ENCODE peak calls at places on chromosomes 11 and 22, in four cellular contexts. S is effector memory CD4-positive, alpha-beta T cell; O is iPS DF 6.9; I is stomach. L is an unnamed sample.

GRCh38 chr11:20610825-20611224 is 11.4 kb downstream of the SLC6A5 start:
- DNase-seq in S (no peak), I (no peak), O (no peak), L (no peak)

GRCh38 chr11:130601141-130601540 is 152.7 kb downstream of the ADAMTS15 start:
- DNase-seq in I (peak; percentile 36), O (no peak), S (no peak), L (peak; percentile 2)

GRCh38 chr11:107655607-107656006 is 56.2 kb downstream of the SLN start:
- DNase-seq in S (no peak), I (no peak), O (no peak), L (no peak)

GRCh38 chr22:17980638-17981051 is 43.7 kb downstream of the MICAL3 start:
- DNase-seq in O (no peak), S (peak; percentile 11), I (peak; percentile 48), L (peak; percentile 89)

GRCh38 chr11:61885166-61885778 is 6.1 kb downstream of the FADS3 start:
- DNase-seq in O (no peak), I (no peak), S (no peak), L (no peak)

GRCh38 chr11:69873166-69874077 is 54.2 kb upstream of the FGF3 start:
- DNase-seq in S (no peak), I (peak; percentile 19), O (no peak), L (peak; percentile 70)

GRCh38 chr22:49116486-49116885 is 711.2 kb downstream of the BRD1 start:
- DNase-seq in S (no peak), I (no peak), O (no peak), L (no peak)

GRCh38 chr22:38696606-38697005 is 4.1 kb downstream of the JOSD1 start:
- DNase-seq in O (no peak), I (no peak), S (no peak), L (peak; percentile 70)

GRCh38 chr11:128904303-128904871 is 13.2 kb downstream of the KCNJ5 start:
- DNase-seq in I (no peak), S (no peak), O (no peak), L (no peak)

GRCh38 chr22:36162127-36163034 is 1.8 kb upstream of the APOL3 start:
- DNase-seq in I (no peak), S (peak; percentile 58), O (no peak), L (no peak)

GRCh38 chr11:131195801-131196517 is 174.5 kb upstream of the NTM start:
- DNase-seq in I (peak; percentile 71), O (no peak), S (no peak), L (peak; percentile 30)

GRCh38 chr11:112219476-112220232 is 6.6 kb upstream of the PTS start:
- DNase-seq in S (peak; percentile 30), O (peak; percentile 60), I (no peak), L (peak; percentile 79)

GRCh38 chr11:78140392-78141077 is 1.1 kb upstream of the ALG8 start:
- DNase-seq in I (no peak), S (no peak), O (no peak), L (no peak)

GRCh38 chr11:46249103-46249942 is 28.1 kb upstream of the CREB3L1 start:
- DNase-seq in S (no peak), O (no peak), I (no peak), L (no peak)

GRCh38 chr11:87353904-87354303 is 316.2 kb downstream of the TMEM135 start:
- DNase-seq in I (no peak), O (no peak), S (no peak), L (no peak)

GRCh38 chr11:574632-575323 is 1.5 kb upstream of the PHRF1 start:
- DNase-seq in I (no peak), O (no peak), S (no peak), L (no peak)

GRCh38 chr11:38460429-38460828 is 1862.4 kb upstream of the RAG2 start:
- DNase-seq in I (no peak), O (no peak), S (no peak), L (no peak)

GRCh38 chr11:126147268-126148111 is 64.0 kb downstream of the RPUSD4 start:
- DNase-seq in I (no peak), S (no peak), O (no peak), L (peak; percentile 66)

GRCh38 chr11:108698844-108699642 is 34.2 kb downstream of the DDX10 start:
- DNase-seq in I (no peak), S (no peak), O (no peak), L (no peak)

GRCh38 chr22:20469110-20469855 is 26.3 kb downstream of the KLHL22 start:
- DNase-seq in O (no peak), S (no peak), I (no peak), L (no peak)

GRCh38 chr22:36585841-36586240 is 56.9 kb upstream of the EIF3D start:
- DNase-seq in S (no peak), O (no peak), I (no peak), L (no peak)

GRCh38 chr11:134762248-134763029 is 350.4 kb upstream of the B3GAT1 start:
- DNase-seq in I (no peak), O (no peak), S (no peak), L (peak; percentile 44)

GRCh38 chr11:1178201-1178885 is 20.6 kb downstream of the MUC5AC start:
- DNase-seq in I (no peak), S (no peak), O (no peak), L (no peak)

GRCh38 chr22:45805413-45805812 is 133.8 kb downstream of the ATXN10 start:
- DNase-seq in I (no peak), O (no peak), S (no peak), L (no peak)

GRCh38 chr22:34255042-34255441 is 334.8 kb upstream of the LARGE1 start:
- DNase-seq in I (no peak), O (no peak), S (no peak), L (no peak)

GRCh38 chr22:37270928-37271650 is 11.2 kb upstream of the CYTH4 start:
- DNase-seq in O (no peak), I (no peak), S (no peak), L (no peak)

GRCh38 chr22:39718921-39719320 is 148.4 kb downstream of the CACNA1I start:
- DNase-seq in I (no peak), S (no peak), O (no peak), L (no peak)

GRCh38 chr11:3381794-3382193 is 2.8 kb upstream of the ZNF195 start:
- DNase-seq in S (no peak), I (no peak), O (no peak), L (no peak)

GRCh38 chr11:4577761-4578160 is 3.8 kb upstream of the OR52I2 start:
- DNase-seq in S (no peak), I (no peak), O (no peak), L (peak; percentile 8)

GRCh38 chr11:2090172-2091111 is 48.7 kb downstream of the IGF2 start:
- DNase-seq in S (no peak), I (peak; percentile 24), O (no peak), L (no peak)

GRCh38 chr11:71379722-71380121 is 68.5 kb downstream of the DHCR7 start:
- DNase-seq in O (no peak), I (no peak), S (no peak), L (no peak)

GRCh38 chr11:73980001-73980960 is 2.4 kb downstream of the UCP2 start:
- DNase-seq in S (peak; percentile 66), O (no peak), I (peak; percentile 80), L (peak; percentile 85)

GRCh38 chr22:48742191-48742555 is 1085.5 kb downstream of the BRD1 start:
- DNase-seq in S (no peak), O (no peak), I (no peak), L (no peak)

GRCh38 chr11:104581246-104581980 is 316.8 kb downstream of the CASP12 start:
- DNase-seq in I (no peak), S (no peak), O (peak; percentile 60), L (no peak)

DNA sequence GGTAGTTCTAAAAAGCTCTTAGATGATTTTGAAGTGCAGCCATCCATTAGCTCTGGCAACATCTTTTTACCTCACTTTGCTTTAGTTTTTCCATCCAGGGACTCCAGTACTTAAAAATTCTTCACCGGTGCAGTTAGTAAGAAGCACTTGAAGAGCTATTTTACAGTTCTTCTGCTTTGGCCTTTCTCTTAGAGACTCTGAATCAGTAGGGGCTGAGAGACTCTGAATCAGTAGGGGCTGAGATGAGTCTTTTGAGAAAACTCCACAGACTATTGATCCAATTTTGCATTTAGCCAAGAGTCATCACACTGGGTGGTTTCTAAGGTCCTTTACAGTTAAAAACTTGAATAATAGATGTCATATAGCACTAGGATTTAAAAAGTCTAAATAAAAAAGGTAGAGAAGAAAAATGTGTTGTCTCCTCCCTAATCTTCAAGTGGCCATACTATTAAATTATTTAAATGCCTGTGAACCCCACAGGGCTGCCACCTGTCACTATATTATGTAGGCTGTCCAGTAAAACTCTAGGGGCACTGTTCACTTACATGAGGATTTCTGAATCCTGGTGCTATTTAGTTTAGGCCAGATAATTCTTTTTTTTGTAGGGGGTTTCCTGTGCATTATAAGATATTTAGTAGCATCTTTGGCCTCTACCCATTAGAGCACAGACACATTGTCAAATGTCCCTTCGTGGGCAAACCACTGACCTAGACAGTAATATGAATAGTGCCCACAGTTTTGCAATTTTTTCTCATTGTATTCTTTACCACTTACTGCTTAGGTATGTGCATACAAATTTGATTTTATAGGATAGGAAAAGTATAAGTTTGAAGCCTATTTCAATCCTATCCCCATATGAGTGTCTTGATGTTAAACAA is 26.3 kb upstream of the HIKESHI start:
- DNase-seq in I (no peak), O (no peak), S (no peak), L (no peak)
- H3K27ac ChIP-seq in I (no peak overlapping the region), O (no peak overlapping the region), S (no peak overlapping the region), L (no peak overlapping the region)

DNA sequence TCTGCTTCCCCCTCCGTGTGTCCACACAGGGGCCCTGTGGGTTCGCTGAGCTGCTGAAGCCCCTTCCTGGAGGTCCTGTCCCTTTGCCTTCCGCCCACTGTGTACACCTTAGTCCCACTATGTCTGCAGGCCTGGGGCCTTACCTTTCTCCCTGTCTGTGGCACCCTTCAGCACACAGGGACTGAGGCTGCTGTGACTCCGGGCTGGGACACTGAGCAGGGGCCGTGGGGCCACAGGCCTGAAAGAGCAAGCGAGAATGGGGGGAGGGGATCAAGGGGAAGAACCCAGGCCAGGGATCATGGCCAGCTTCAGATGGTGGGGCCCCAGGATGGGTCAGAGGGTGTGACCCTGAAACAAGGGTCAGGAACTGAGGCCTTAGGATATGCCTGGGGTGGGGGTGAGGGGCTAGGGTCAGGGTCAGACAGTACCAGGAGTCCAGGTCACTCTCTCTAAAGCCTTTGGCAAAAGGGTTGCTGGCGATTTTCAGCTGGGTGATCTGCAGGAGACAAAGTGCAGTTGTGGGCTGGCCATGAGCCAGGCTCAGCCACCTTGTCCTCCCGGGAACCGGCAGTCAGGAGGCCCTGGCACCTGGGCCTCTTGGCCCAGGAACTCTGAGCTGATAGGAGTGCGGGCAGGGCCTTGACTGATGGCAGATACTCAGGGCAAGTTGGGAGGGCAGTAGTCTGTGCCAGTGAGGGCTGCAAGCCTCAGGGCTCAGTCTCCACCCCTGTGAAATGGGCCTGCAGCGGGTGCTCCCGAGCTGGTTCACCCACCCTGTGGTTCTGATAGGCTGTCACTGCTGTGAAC is 2.6 kb upstream of the NUDT8 start:
- DNase-seq in O (no peak), I (peak; percentile 92), S (no peak), L (peak; percentile 95)
- H3K4me1 ChIP-seq in O (peaks cover 8% of the 10 kb centered on the region), I (peaks cover 15% of the 10 kb centered on the region), S (peaks cover 10% of the 10 kb centered on the region), L (peaks cover 11% of the 10 kb centered on the region)

GRCh38 chr11:18720811-18721575 is 5.0 kb downstream of the IGSF22 start:
- DNase-seq in S (peak; percentile 82), O (peak; percentile 89), I (peak; percentile 81), L (peak; percentile 72)
- H3K27ac ChIP-seq in S (peak overlapping the region; percentile 44), O (no peak overlapping the region), I (peak overlapping the region; percentile 69), L (peak overlapping the region; percentile 11)

GRCh38 chr11:35389112-35389511 is 30.2 kb downstream of the SLC1A2 start:
- DNase-seq in S (no peak), I (no peak), O (no peak), L (no peak)
- H3K4me1 ChIP-seq in S (peaks cover 4% of the 10 kb centered on the region), I (peaks cover 28% of the 10 kb centered on the region), O (peaks cover 2% of the 10 kb centered on the region), L (no peaks in the 10 kb centered on the region)